ENCODE peak calls at places on chromosomes 4 and X, in four cellular contexts. E is HepG2, Q is GM12878, N is K562. I is an unnamed sample.
A peak's percentile ranks its signal among the peaks of the same experiment; 100 is the strongest.

GRCh38 chr4:176631611-176632010 is 161.1 kb downstream of the VEGFC start:
- DNase-seq in Q (no peak), N (no peak), E (no peak), I (no peak)

GRCh38 chr4:64584981-64585557 is 175.8 kb upstream of the TECRL start:
- DNase-seq in E (peak; percentile 40), Q (no peak), N (peak; percentile 47), I (no peak)

GRCh38 chr4:93416337-93417102 is 412.0 kb upstream of the ATOH1 start:
- DNase-seq in E (no peak), N (no peak), Q (no peak), I (no peak)

GRCh38 chr4:169342906-169343560 is 72.3 kb upstream of the SH3RF1 start:
- DNase-seq in Q (no peak), N (no peak), E (no peak), I (no peak)

GRCh38 chrX:68363984-68364383 is 69.3 kb downstream of the OPHN1 start:
- DNase-seq in Q (no peak), E (no peak), N (no peak), I (no peak)

GRCh38 chr4:146342600-146343192 is 128.4 kb downstream of the REELD1 start:
- DNase-seq in E (no peak), N (peak; percentile 25), Q (no peak), I (no peak)

GRCh38 chrX:154515803-154516654 is at the start of gene FAM3A:
- DNase-seq in E (peak; percentile 68), N (peak; percentile 93), Q (peak; percentile 52), I (no peak)

GRCh38 chr4:37873383-37873782 is 17.5 kb upstream of the TBC1D1 start:
- DNase-seq in N (no peak), E (peak; percentile 78), Q (no peak), I (no peak)

GRCh38 chr4:123444298-123444731 is 47.7 kb downstream of the SPRY1 start:
- DNase-seq in N (peak; percentile 49), E (peak; percentile 93), Q (peak; percentile 45), I (peak; percentile 66)

GRCh38 chr4:87939978-87940690 is 35.4 kb upstream of the SPP1 start:
- DNase-seq in E (no peak), Q (no peak), N (no peak), I (no peak)

GRCh38 chrX:149282909-149283308 is 222.2 kb downstream of the IDS start:
- DNase-seq in E (no peak), Q (no peak), N (no peak), I (no peak)

GRCh38 chrX:15849555-15849954 is 5.1 kb downstream of the AP1S2 start:
- DNase-seq in E (no peak), N (peak; percentile 9), Q (no peak), I (no peak)

GRCh38 chrX:72045552-72046277 is 86.0 kb downstream of the RTL5 start:
- DNase-seq in E (no peak), Q (no peak), N (no peak), I (no peak)

GRCh38 chr4:80101768-80102116 is 28.7 kb upstream of the ANTXR2 start:
- DNase-seq in Q (no peak), E (no peak), N (no peak), I (no peak)

GRCh38 chr4:87038837-87039715 is 104.3 kb downstream of the AFF1 start:
- DNase-seq in N (no peak), Q (no peak), E (no peak), I (peak; percentile 51)

GRCh38 chr4:73068496-73069337 is 799 bp downstream of the COX18 start:
- DNase-seq in N (peak; percentile 12), E (peak; percentile 32), Q (peak; percentile 17), I (no peak)

GRCh38 chrX:53317365-53318069 is 36.1 kb upstream of the IQSEC2 start:
- DNase-seq in N (peak; percentile 79), E (peak; percentile 13), Q (no peak), I (peak; percentile 15)

GRCh38 chrX:151488677-151489076 is 74.8 kb upstream of the PASD1 start:
- DNase-seq in N (peak; percentile 30), E (peak; percentile 3), Q (no peak), I (peak; percentile 43)

GRCh38 chr4:93749351-93749761 is 79.2 kb upstream of the ATOH1 start:
- DNase-seq in N (no peak), E (no peak), Q (peak; percentile 57), I (no peak)

GRCh38 chr4:8646296-8647093 is 53.9 kb downstream of the CPZ start:
- DNase-seq in E (no peak), N (no peak), Q (no peak), I (no peak)

GRCh38 chr4:108533245-108533844 is 87.0 kb upstream of the RPL34 start:
- DNase-seq in N (no peak), Q (no peak), E (no peak), I (no peak)

GRCh38 chrX:79259073-79259689 is 108.0 kb downstream of the ITM2A start:
- DNase-seq in Q (peak; percentile 99), N (no peak), E (no peak), I (no peak)

GRCh38 chrX:46554942-46555341 is 9.7 kb upstream of the ZNF674 start:
- DNase-seq in Q (no peak), N (no peak), E (peak; percentile 6), I (no peak)

GRCh38 chr4:70903282-70903603 is 1.1 kb downstream of the MOB1B start:
- DNase-seq in N (peak; percentile 90), Q (no peak), E (no peak), I (no peak)

GRCh38 chr4:119080721-119081541 is 54.7 kb upstream of the MYOZ2 start:
- DNase-seq in N (no peak), Q (no peak), E (peak; percentile 96), I (no peak)

GRCh38 chrX:11212741-11213140 is 80.5 kb upstream of the AMELX start:
- DNase-seq in N (peak; percentile 12), E (no peak), Q (no peak), I (peak; percentile 41)

GRCh38 chrX:115147220-115147619 is 42.0 kb upstream of the RBMXL3 start:
- DNase-seq in E (no peak), N (peak; percentile 6), Q (no peak), I (no peak)

GRCh38 chrX:68931345-68931744 is 102.5 kb downstream of the EFNB1 start:
- DNase-seq in E (no peak), N (no peak), Q (no peak), I (no peak)

GRCh38 chr4:95742179-95742578 is 97.7 kb upstream of the PDHA2 start:
- DNase-seq in E (no peak), N (no peak), Q (no peak), I (no peak)

GRCh38 chr4:80114732-80115265 is 41.8 kb upstream of the ANTXR2 start:
- DNase-seq in Q (no peak), N (no peak), E (no peak), I (no peak)

GRCh38 chr4:159434496-159435241 is 331.8 kb downstream of the RAPGEF2 start:
- DNase-seq in Q (no peak), E (no peak), N (no peak), I (no peak)

GRCh38 chrX:123756320-123756719 is 23.5 kb upstream of the THOC2 start:
- DNase-seq in E (no peak), Q (no peak), N (no peak), I (no peak)

GRCh38 chrX:143988356-143988755 is 104.5 kb downstream of the UBE2NL start:
- DNase-seq in N (no peak), E (no peak), Q (no peak), I (no peak)

GRCh38 chr4:122476126-122476525 is 19.6 kb upstream of the IL2 start:
- DNase-seq in Q (no peak), E (no peak), N (no peak), I (no peak)

GRCh38 chr4:56762484-56763250 is 58.8 kb downstream of the SPINK2 start:
- DNase-seq in N (no peak), Q (no peak), E (no peak), I (no peak)
- TF ChIP-seq CBX5 in N (no peak), Q (no peak), E (no peak), I (no peak)

DNA sequence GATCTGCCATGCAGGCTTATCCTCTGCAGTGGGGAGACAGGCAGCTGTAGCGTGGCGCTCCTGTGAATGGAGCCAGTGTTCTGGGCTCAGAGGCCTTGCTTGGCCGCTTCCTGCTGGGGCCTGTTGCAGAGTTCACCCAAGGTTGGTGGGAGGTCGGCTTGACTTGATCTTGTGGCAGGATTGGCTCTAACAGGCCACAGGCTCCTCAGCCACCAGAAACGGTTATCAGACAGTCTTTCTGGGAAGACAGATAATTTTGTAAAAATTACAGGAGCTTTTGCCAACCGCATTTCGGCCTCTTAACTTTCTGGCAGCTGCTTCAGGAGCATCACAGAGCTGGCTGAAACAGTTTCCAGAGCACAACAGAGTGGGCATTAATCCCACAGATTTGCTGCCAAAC is 66.4 kb downstream of the DIPK2B start:
- DNase-seq in N (no peak), E (peak; percentile 77), Q (no peak), I (no peak)
- TF ChIP-seq CBX5 in N (no peak), E (no peak), Q (no peak), I (no peak)

GRCh38 chr4:42610941-42611340 is 46.0 kb downstream of the ATP8A1 start:
- DNase-seq in Q (no peak), E (no peak), N (no peak), I (no peak)

GRCh38 chr4:42616576-42616975 is 40.3 kb downstream of the ATP8A1 start:
- DNase-seq in N (no peak), E (no peak), Q (no peak), I (no peak)

GRCh38 chr4:42609051-42609450 is 47.9 kb downstream of the ATP8A1 start:
- DNase-seq in E (no peak), Q (no peak), N (no peak), I (no peak)

GRCh38 chr4:42615131-42615776 is 41.7 kb downstream of the ATP8A1 start:
- DNase-seq in E (no peak), Q (no peak), N (no peak), I (no peak)

DNA sequence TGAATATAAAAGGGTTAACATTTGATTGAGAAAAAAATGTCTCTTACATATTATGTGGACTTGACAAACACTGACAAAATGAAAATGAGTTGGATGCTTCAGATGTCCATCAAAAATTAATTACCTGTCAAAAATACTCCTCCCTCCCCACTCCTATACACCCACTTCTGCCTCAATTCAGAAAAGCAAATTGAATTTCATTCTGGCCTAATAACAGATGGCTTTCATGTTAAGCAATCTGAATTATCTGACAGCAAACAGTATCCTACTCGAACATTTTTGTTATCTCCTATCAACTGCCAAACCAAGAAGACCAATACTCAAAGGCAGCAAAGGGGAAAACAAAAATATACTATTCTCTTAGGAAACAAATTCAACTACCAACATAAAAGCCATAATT is 44.0 kb downstream of the ATP8A1 start:
- DNase-seq in N (no peak), E (no peak), Q (no peak), I (no peak)
- TF ChIP-seq CBX5 in N (no peak), E (no peak), Q (no peak), I (no peak)

DNA sequence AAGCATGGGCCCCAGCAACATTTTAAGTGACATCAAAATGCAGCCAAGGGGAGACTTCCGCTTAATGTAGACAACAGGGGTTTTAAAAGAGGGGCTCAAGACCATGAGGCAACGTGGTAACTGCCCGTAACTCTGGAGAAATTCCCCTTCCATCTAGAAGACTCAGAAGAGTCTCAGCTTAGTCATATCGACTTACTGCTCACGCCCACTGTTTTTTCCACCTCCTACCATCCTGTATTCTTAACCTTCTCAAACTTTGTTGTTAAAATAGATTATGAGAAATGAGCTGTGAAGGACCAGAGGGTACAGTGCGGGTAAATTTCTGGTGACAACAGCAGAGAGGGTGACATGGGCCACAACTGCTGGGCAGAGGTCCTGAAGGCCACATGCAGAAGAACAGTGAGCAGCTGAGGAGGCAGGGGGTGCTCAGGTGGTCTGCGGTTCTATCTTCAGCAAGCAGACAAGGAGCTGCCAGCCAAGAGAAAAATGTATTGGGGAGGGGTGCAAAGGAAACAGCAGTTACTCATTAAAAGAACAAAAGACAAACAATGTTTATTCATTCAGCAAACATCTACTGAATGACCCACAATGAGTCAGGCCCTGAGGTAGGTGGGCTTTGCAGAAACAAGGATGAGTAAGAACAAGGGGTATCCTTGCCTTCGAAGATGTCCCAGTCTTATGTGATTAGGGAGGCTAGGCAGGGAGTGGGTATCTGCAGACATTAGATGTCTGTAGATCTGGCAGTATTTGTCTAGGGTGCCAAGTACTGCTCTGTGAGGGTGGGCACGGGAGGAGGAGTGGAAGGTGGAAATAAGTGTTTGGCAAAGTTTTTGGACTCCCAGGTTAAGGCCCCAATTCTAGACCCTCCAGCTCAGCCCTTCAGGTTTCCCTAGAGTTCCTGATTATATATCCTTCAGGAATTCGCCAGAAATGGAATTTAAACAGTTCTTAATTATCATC is 175.3 kb downstream of the TSPAN5 start:
- DNase-seq in E (peak; percentile 5), Q (peak; percentile 56), N (no peak), I (no peak)
- TF ChIP-seq CBX5 in E (no peak), Q (peak; percentile 49), N (no peak), I (no peak)

I was measured in H1.